ENCODE peak calls at places on chromosomes 16 and 17, in six cellular contexts. I is PC-9, K is substantia nigra, Y is left ventricle myocardium inferior, Q is gastrocnemius medialis, G is IMR-90. F is an unnamed sample.
A peak's percentile ranks its signal among the peaks of the same experiment; 100 is the strongest.

GRCh38 chr16:49576941-49577340 is 203.3 kb downstream of the C16orf78 start:
- DNase-seq in I (no peak), K (no peak), Y (no peak), Q (no peak), G (no peak), F (no peak)

GRCh38 chr16:791131-791530 is 2.7 kb downstream of the CHTF18 start:
- DNase-seq in I (no peak), K (no peak), Y (no peak), Q (no peak), G (no peak), F (no peak)

GRCh38 chr16:380837-381787 is 666 bp downstream of the PGAP6 start:
- DNase-seq in I (no peak), K (no peak), Y (no peak), Q (no peak), G (peak; percentile 10), F (no peak)

GRCh38 chr17:27502526-27503324 is 46.5 kb downstream of the KSR1 start:
- DNase-seq in I (no peak), K (peak; percentile 50), Y (peak; percentile 29), Q (no peak), G (peak; percentile 99), F (no peak)

GRCh38 chr16:70252355-70252988 is 732 bp upstream of the EXOSC6 start:
- DNase-seq in I (no peak), K (no peak), Y (no peak), Q (no peak), G (peak; percentile 11), F (no peak)

GRCh38 chr17:47855737-47856136 is 4.8 kb upstream of the SP6 start:
- DNase-seq in I (no peak), K (no peak), Y (no peak), Q (no peak), G (no peak), F (no peak)

GRCh38 chr17:68456529-68457167 is 648 bp downstream of the WIPI1 start:
- DNase-seq in I (peak; percentile 70), K (peak; percentile 56), Y (peak; percentile 82), Q (peak; percentile 89), G (peak; percentile 90), F (peak; percentile 60)

GRCh38 chr17:58364270-58364942 is 12.4 kb upstream of the SUPT4H1 start:
- DNase-seq in I (no peak), K (no peak), Y (no peak), Q (no peak), G (no peak), F (peak; percentile 36)

GRCh38 chr17:35578929-35579448 is 618 bp upstream of the PEX12 start:
- DNase-seq in I (no peak), K (no peak), Y (no peak), Q (no peak), G (no peak), F (no peak)

GRCh38 chr16:11627822-11628457 is 40.3 kb upstream of the SNN start:
- DNase-seq in I (peak; percentile 99), K (no peak), Y (no peak), Q (no peak), G (peak; percentile 60), F (peak; percentile 99)

GRCh38 chr17:78903101-78903779 is at the start of gene CEP295NL:
- DNase-seq in I (no peak), K (peak; percentile 31), Y (no peak), Q (no peak), G (peak; percentile 63), F (no peak)

GRCh38 chr16:24969071-24969470 is 46.1 kb downstream of the ARHGAP17 start:
- DNase-seq in I (no peak), K (no peak), Y (no peak), Q (no peak), G (no peak), F (no peak)

GRCh38 chr17:52106638-52107261 is 51.8 kb downstream of the CA10 start:
- DNase-seq in I (no peak), K (peak; percentile 35), Y (no peak), Q (no peak), G (no peak), F (no peak)

GRCh38 chr17:29918922-29919856 is 10.8 kb downstream of the SSH2 start:
- DNase-seq in I (peak; percentile 85), K (no peak), Y (no peak), Q (no peak), G (peak; percentile 58), F (no peak)

GRCh38 chr16:3949946-3950342 is 69.4 kb upstream of the CREBBP start:
- DNase-seq in I (no peak), K (no peak), Y (no peak), Q (no peak), G (no peak), F (no peak)

GRCh38 chr16:72942021-72942420 is 105.9 kb downstream of the ZFHX3 start:
- DNase-seq in I (no peak), K (no peak), Y (no peak), Q (no peak), G (no peak), F (no peak)

GRCh38 chr16:9364721-9365693 is 273.6 kb downstream of the HAPSTR1 start:
- DNase-seq in I (no peak), K (peak; percentile 69), Y (peak; percentile 79), Q (peak; percentile 75), G (no peak), F (no peak)

GRCh38 chr17:50272246-50272645 is 2.0 kb upstream of the TMEM92 start:
- DNase-seq in I (no peak), K (no peak), Y (no peak), Q (no peak), G (no peak), F (no peak)
- H3K27ac ChIP-seq in I (no peak overlapping the region), K (no peak overlapping the region), Y (peak overlapping the region; percentile 58), Q (peak overlapping the region; percentile 1), G (peak overlapping the region; percentile 78), F (no peak overlapping the region)

GRCh38 chr17:73358668-73359067 is 46.9 kb upstream of the CDC42EP4 start:
- DNase-seq in I (no peak), K (no peak), Y (peak; percentile 72), Q (no peak), G (no peak), F (no peak)
- H3K27ac ChIP-seq in I (no peak overlapping the region), K (no peak overlapping the region), Y (peak overlapping the region; percentile 82), Q (no peak overlapping the region), G (no peak overlapping the region), F (no peak overlapping the region)

GRCh38 chr17:38893612-38894011 is 23.8 kb downstream of the LASP1 start:
- DNase-seq in I (no peak), K (peak; percentile 24), Y (peak; percentile 56), Q (no peak), G (no peak), F (no peak)
- H3K27ac ChIP-seq in I (no peak overlapping the region), K (peak overlapping the region; percentile 55), Y (peak overlapping the region; percentile 86), Q (peak overlapping the region; percentile 72), G (no peak overlapping the region), F (no peak overlapping the region)

GRCh38 chr17:10327640-10328039 is 45.2 kb downstream of the MYH13 start:
- DNase-seq in I (peak; percentile 36), K (peak; percentile 75), Y (peak; percentile 72), Q (peak; percentile 22), G (peak; percentile 73), F (peak; percentile 14)

GRCh38 chr17:10325036-10325435 is 47.8 kb downstream of the MYH13 start:
- DNase-seq in I (no peak), K (no peak), Y (no peak), Q (no peak), G (peak; percentile 8), F (no peak)

GRCh38 chr17:10328206-10328605 is 44.6 kb downstream of the MYH13 start:
- DNase-seq in I (no peak), K (no peak), Y (no peak), Q (no peak), G (no peak), F (no peak)

GRCh38 chr17:10328971-10329923 is 43.6 kb downstream of the MYH13 start:
- DNase-seq in I (no peak), K (no peak), Y (no peak), Q (no peak), G (no peak), F (no peak)

GRCh38 chr17:10323812-10324610 is 48.8 kb downstream of the MYH13 start:
- DNase-seq in I (no peak), K (no peak), Y (no peak), Q (no peak), G (no peak), F (no peak)
- H3K27ac ChIP-seq in I (no peak overlapping the region), K (no peak overlapping the region), Y (no peak overlapping the region), Q (no peak overlapping the region), G (no peak overlapping the region), F (no peak overlapping the region)

DNA sequence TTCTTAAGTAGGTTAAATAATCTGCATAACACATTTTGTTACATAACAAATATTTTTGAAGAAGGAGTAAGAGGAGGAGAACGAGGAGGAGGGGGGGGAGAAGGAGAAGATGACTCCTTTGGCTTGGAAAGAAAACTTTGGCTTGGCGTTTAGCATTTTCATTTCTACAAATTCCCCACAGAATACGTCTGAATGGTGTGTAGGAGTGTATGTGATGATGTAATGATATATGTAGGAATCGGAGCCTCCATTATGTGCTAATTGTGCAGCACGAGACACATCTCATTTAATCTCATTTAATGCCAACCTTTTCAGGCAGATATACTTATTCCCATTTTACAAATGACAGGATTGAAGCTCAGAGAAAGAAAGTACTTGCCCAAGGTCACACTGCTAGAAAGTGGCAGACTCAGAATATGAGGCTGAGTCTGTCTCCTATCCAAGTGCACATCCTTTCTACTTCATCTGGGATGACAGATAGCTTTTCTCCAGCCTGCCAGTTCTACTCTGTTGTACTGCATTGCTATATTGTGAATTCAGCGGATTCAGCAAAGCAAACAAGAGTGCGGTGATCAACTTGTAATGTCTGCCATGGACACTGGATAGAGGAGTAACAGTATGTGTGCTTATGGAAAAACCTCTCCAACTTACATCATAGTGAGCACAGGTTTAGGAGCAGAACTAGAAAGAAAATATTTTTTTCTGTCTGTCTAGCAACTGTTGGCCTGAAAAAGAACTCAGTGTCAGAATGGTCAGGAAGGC is 10.4 kb upstream of the SLC47A2 start:
- DNase-seq in I (no peak), K (no peak), Y (no peak), Q (no peak), G (no peak), F (no peak)
- H3K27ac ChIP-seq in I (peak overlapping the region; percentile 70), K (peak overlapping the region; percentile 100), Y (peak overlapping the region; percentile 94), Q (peak overlapping the region; percentile 98), G (peak overlapping the region; percentile 88), F (peak overlapping the region; percentile 69)

DNA sequence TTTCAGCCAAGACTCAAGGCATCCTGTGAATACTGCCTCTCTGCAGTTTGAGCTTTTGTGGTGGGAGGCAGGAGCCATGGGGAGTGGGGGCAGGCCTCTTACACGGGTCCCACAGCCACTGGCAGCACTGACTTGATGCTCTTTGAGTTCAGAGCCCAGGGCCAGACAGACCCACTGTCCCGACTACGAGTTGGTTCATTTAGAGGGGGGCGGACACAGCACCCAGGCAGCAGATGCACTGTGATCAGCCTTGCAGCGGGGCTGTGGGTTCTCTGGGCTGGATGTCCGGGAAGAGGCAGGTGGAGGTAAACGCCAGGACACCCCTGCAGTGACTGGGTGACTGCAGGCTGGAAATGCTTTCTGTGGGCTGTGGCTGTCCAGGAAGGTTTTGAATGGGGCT is 237.1 kb downstream of the SEC14L1 start:
- DNase-seq in I (no peak), K (no peak), Y (no peak), Q (no peak), G (no peak), F (no peak)
- H3K27ac ChIP-seq in I (no peak overlapping the region), K (no peak overlapping the region), Y (peak overlapping the region; percentile 98), Q (peak overlapping the region; percentile 96), G (peak overlapping the region; percentile 84), F (no peak overlapping the region)

F was measured in epithelial cell of prostate.